ENCODE peak calls at places on chromosomes 1 and 21, in five cellular contexts. C, J, E, S and I are unnamed samples.

GRCh38 chr21:44800103-44800502 is 1.5 kb downstream of the UBE2G2 start:
- DNase-seq in C (peak; percentile 65), S (no peak), J (no peak), E (no peak), I (no peak)

GRCh38 chr1:227315500-227316346 is 2.6 kb downstream of the CDC42BPA start:
- DNase-seq in C (peak; percentile 81), J (peak; percentile 88), S (no peak), E (peak; percentile 41), I (no peak)

GRCh38 chr21:42489006-42489563 is 6.9 kb downstream of the RSPH1 start:
- DNase-seq in E (no peak), S (no peak), J (no peak), C (no peak), I (no peak)

GRCh38 chr1:1324524-1325287 is at the start of the genes CPTP and INTS11:
- DNase-seq in E (peak; percentile 94), J (peak; percentile 86), C (peak; percentile 93), S (peak; percentile 60), I (peak; percentile 84)

GRCh38 chr1:2556277-2557145 is at the start of gene TNFRSF14:
- DNase-seq in C (peak; percentile 51), S (peak; percentile 15), E (no peak), J (peak; percentile 61), I (no peak)

GRCh38 chr1:107430540-107431228 is 289.8 kb downstream of the NTNG1 start:
- DNase-seq in E (peak; percentile 0), C (peak; percentile 54), J (peak; percentile 11), S (peak; percentile 15), I (peak; percentile 11)

GRCh38 chr1:184822267-184822666 is 67.6 kb upstream of the EDEM3 start:
- DNase-seq in C (no peak), E (no peak), S (no peak), J (no peak), I (no peak)

GRCh38 chr1:29639741-29640427 is 403.6 kb downstream of the PTPRU start:
- DNase-seq in S (peak; percentile 36), J (peak; percentile 71), E (peak; percentile 77), C (peak; percentile 32), I (peak; percentile 81)

GRCh38 chr21:46634966-46635323 is 529 bp upstream of the PRMT2 start:
- DNase-seq in E (peak; percentile 73), J (peak; percentile 89), S (peak; percentile 62), C (peak; percentile 92), I (peak; percentile 75)

GRCh38 chr1:34781071-34781843 is at the start of gene GJB3:
- DNase-seq in S (no peak), E (no peak), C (no peak), J (no peak), I (peak; percentile 63)

GRCh38 chr1:244896550-244896949 is 32.2 kb upstream of the HNRNPU start:
- DNase-seq in C (peak; percentile 76), E (peak; percentile 61), J (peak; percentile 74), S (peak; percentile 36), I (peak; percentile 52)

GRCh38 chr1:67582625-67583461 is 102.2 kb upstream of the GADD45A start:
- DNase-seq in S (no peak), C (peak; percentile 51), E (no peak), J (no peak), I (no peak)

GRCh38 chr21:16851054-16851453 is 661.8 kb upstream of the CXADR start:
- DNase-seq in S (no peak), E (no peak), C (no peak), J (no peak), I (no peak)

GRCh38 chr1:14479865-14480264 is 118.6 kb upstream of the KAZN start:
- DNase-seq in E (no peak), J (peak; percentile 8), S (no peak), C (no peak), I (no peak)

GRCh38 chr1:24558902-24559791 is 3.3 kb downstream of the NCMAP start:
- DNase-seq in E (peak; percentile 59), C (peak; percentile 68), S (no peak), J (peak; percentile 90), I (peak; percentile 88)

GRCh38 chr1:111334169-111334568 is 43.5 kb downstream of the CHIA start:
- DNase-seq in C (peak; percentile 68), J (peak; percentile 39), E (no peak), S (no peak), I (no peak)

GRCh38 chr1:23100074-23100748 is 68.4 kb downstream of the LUZP1 start:
- DNase-seq in S (peak; percentile 91), J (peak; percentile 99), E (peak; percentile 67), C (peak; percentile 93), I (peak; percentile 43)

GRCh38 chr1:248850536-248851251 is 8.2 kb downstream of the ZNF692 start:
- DNase-seq in E (no peak), J (no peak), C (no peak), S (no peak), I (no peak)

GRCh38 chr1:214086945-214087344 is 99.2 kb downstream of the PROX1 start:
- DNase-seq in C (no peak), J (no peak), S (no peak), E (no peak), I (no peak)

GRCh38 chr1:212752256-212752933 is 39.2 kb downstream of the NSL1 start:
- DNase-seq in J (peak; percentile 52), E (no peak), S (peak; percentile 23), C (peak; percentile 48), I (no peak)

GRCh38 chr1:178530037-178530402 is 17.1 kb downstream of the TEX35 start:
- DNase-seq in C (peak; percentile 40), S (peak; percentile 85), E (peak; percentile 95), J (peak; percentile 63), I (peak; percentile 93)

GRCh38 chr1:62954758-62955157 is 170.8 kb downstream of the ATG4C start:
- DNase-seq in S (no peak), J (no peak), C (no peak), E (no peak), I (no peak)

GRCh38 chr1:174160109-174160473 is 771 bp downstream of the RABGAP1L start:
- DNase-seq in J (peak; percentile 40), E (peak; percentile 31), S (peak; percentile 11), C (peak; percentile 23), I (peak; percentile 55)

GRCh38 chr1:92844439-92844838 is 12.6 kb downstream of the RPL5 start:
- DNase-seq in E (no peak), J (no peak), C (no peak), S (no peak), I (no peak)